ENCODE peak calls at places on chromosomes 11 and 22, in six cellular contexts. One of them, this sample, is unnamed.

GRCh38 chr11:43427971-43428370 is 69.3 kb downstream of the TTC17 start:
- DNase-seq in activated naive CD8-positive, alpha-beta T cell treated with anti-CD3 and anti-CD28 coated beads, Interleukin-2, amount 10 ng/mL, durations not matched to agents 7 days and 5 days: no peak
- DNase-seq in psoas muscle: no peak
- DNase-seq in myocyte: no peak
- DNase-seq in GM20000: no peak
- DNase-seq in A549: no peak
- DNase-seq in this sample: no peak

GRCh38 chr11:100403817-100404216 is 283.3 kb upstream of the ARHGAP42 start:
- DNase-seq in myocyte: no peak
- DNase-seq in GM20000: no peak
- DNase-seq in psoas muscle: no peak
- DNase-seq in activated naive CD8-positive, alpha-beta T cell treated with anti-CD3 and anti-CD28 coated beads, Interleukin-2, amount 10 ng/mL, durations not matched to agents 7 days and 5 days: no peak
- DNase-seq in A549: no peak
- DNase-seq in this sample: no peak

GRCh38 chr11:117511483-117511934 is 183.9 kb downstream of the CEP164 start:
- DNase-seq in psoas muscle: no peak
- DNase-seq in A549: no peak
- DNase-seq in myocyte: no peak
- DNase-seq in GM20000: no peak
- DNase-seq in activated naive CD8-positive, alpha-beta T cell treated with anti-CD3 and anti-CD28 coated beads, Interleukin-2, amount 10 ng/mL, durations not matched to agents 7 days and 5 days: no peak
- DNase-seq in this sample: no peak

GRCh38 chr11:10600570-10601248 is 32.2 kb upstream of the LYVE1 start:
- DNase-seq in psoas muscle: peak
- DNase-seq in GM20000: no peak
- DNase-seq in activated naive CD8-positive, alpha-beta T cell treated with anti-CD3 and anti-CD28 coated beads, Interleukin-2, amount 10 ng/mL, durations not matched to agents 7 days and 5 days: no peak
- DNase-seq in myocyte: peak
- DNase-seq in A549: no peak
- DNase-seq in this sample: no peak

GRCh38 chr11:97615541-97615940 is 1225.7 kb downstream of the JRKL start:
- DNase-seq in A549: no peak
- DNase-seq in myocyte: no peak
- DNase-seq in psoas muscle: no peak
- DNase-seq in GM20000: no peak
- DNase-seq in activated naive CD8-positive, alpha-beta T cell treated with anti-CD3 and anti-CD28 coated beads, Interleukin-2, amount 10 ng/mL, durations not matched to agents 7 days and 5 days: no peak
- DNase-seq in this sample: no peak

GRCh38 chr11:116774661-116775060 is 1.9 kb upstream of the BUD13 start:
- DNase-seq in activated naive CD8-positive, alpha-beta T cell treated with anti-CD3 and anti-CD28 coated beads, Interleukin-2, amount 10 ng/mL, durations not matched to agents 7 days and 5 days: no peak
- DNase-seq in psoas muscle: no peak
- DNase-seq in myocyte: no peak
- DNase-seq in A549: no peak
- DNase-seq in GM20000: no peak
- DNase-seq in this sample: no peak

GRCh38 chr11:61120865-61121831 is 18.9 kb downstream of the CD5 start:
- DNase-seq in activated naive CD8-positive, alpha-beta T cell treated with anti-CD3 and anti-CD28 coated beads, Interleukin-2, amount 10 ng/mL, durations not matched to agents 7 days and 5 days: no peak
- DNase-seq in A549: peak
- DNase-seq in psoas muscle: no peak
- DNase-seq in myocyte: peak
- DNase-seq in GM20000: no peak
- DNase-seq in this sample: no peak

GRCh38 chr22:44894782-44895181 is 115.0 kb downstream of the PHF21B start:
- DNase-seq in activated naive CD8-positive, alpha-beta T cell treated with anti-CD3 and anti-CD28 coated beads, Interleukin-2, amount 10 ng/mL, durations not matched to agents 7 days and 5 days: no peak
- DNase-seq in GM20000: no peak
- DNase-seq in A549: no peak
- DNase-seq in myocyte: no peak
- DNase-seq in psoas muscle: peak
- DNase-seq in this sample: no peak

GRCh38 chr22:20238567-20239062 is 29.5 kb downstream of the RTN4R start:
- DNase-seq in psoas muscle: peak
- DNase-seq in myocyte: peak
- DNase-seq in GM20000: peak
- DNase-seq in activated naive CD8-positive, alpha-beta T cell treated with anti-CD3 and anti-CD28 coated beads, Interleukin-2, amount 10 ng/mL, durations not matched to agents 7 days and 5 days: peak
- DNase-seq in A549: peak
- DNase-seq in this sample: peak

GRCh38 chr11:74989269-74989655 is 529 bp downstream of the NEU3 start:
- DNase-seq in activated naive CD8-positive, alpha-beta T cell treated with anti-CD3 and anti-CD28 coated beads, Interleukin-2, amount 10 ng/mL, durations not matched to agents 7 days and 5 days: no peak
- DNase-seq in myocyte: no peak
- DNase-seq in A549: peak
- DNase-seq in psoas muscle: no peak
- DNase-seq in GM20000: peak
- DNase-seq in this sample: peak

GRCh38 chr22:34294986-34295385 is 374.7 kb upstream of the LARGE1 start:
- DNase-seq in activated naive CD8-positive, alpha-beta T cell treated with anti-CD3 and anti-CD28 coated beads, Interleukin-2, amount 10 ng/mL, durations not matched to agents 7 days and 5 days: no peak
- DNase-seq in myocyte: no peak
- DNase-seq in A549: no peak
- DNase-seq in psoas muscle: no peak
- DNase-seq in GM20000: no peak
- DNase-seq in this sample: no peak

GRCh38 chr11:12216542-12217422 is 106.4 kb downstream of the MICAL2 start:
- DNase-seq in myocyte: no peak
- DNase-seq in psoas muscle: no peak
- DNase-seq in A549: no peak
- DNase-seq in activated naive CD8-positive, alpha-beta T cell treated with anti-CD3 and anti-CD28 coated beads, Interleukin-2, amount 10 ng/mL, durations not matched to agents 7 days and 5 days: no peak
- DNase-seq in GM20000: no peak
- DNase-seq in this sample: no peak

GRCh38 chr11:63670077-63670737 is 969 bp downstream of the ATL3 start:
- DNase-seq in GM20000: peak
- DNase-seq in myocyte: no peak
- DNase-seq in A549: no peak
- DNase-seq in psoas muscle: no peak
- DNase-seq in activated naive CD8-positive, alpha-beta T cell treated with anti-CD3 and anti-CD28 coated beads, Interleukin-2, amount 10 ng/mL, durations not matched to agents 7 days and 5 days: no peak
- DNase-seq in this sample: peak

GRCh38 chr11:114779189-114779588 is 100.9 kb downstream of the NXPE2 start:
- DNase-seq in psoas muscle: no peak
- DNase-seq in activated naive CD8-positive, alpha-beta T cell treated with anti-CD3 and anti-CD28 coated beads, Interleukin-2, amount 10 ng/mL, durations not matched to agents 7 days and 5 days: no peak
- DNase-seq in GM20000: no peak
- DNase-seq in A549: no peak
- DNase-seq in myocyte: no peak
- DNase-seq in this sample: no peak

GRCh38 chr11:9535189-9535781 is 38.2 kb upstream of the WEE1 start:
- DNase-seq in GM20000: peak
- DNase-seq in myocyte: peak
- DNase-seq in psoas muscle: peak
- DNase-seq in A549: peak
- DNase-seq in activated naive CD8-positive, alpha-beta T cell treated with anti-CD3 and anti-CD28 coated beads, Interleukin-2, amount 10 ng/mL, durations not matched to agents 7 days and 5 days: peak
- DNase-seq in this sample: peak

GRCh38 chr11:2693271-2693833 is 6.4 kb downstream of the KCNQ1OT1 start:
- DNase-seq in GM20000: no peak
- DNase-seq in activated naive CD8-positive, alpha-beta T cell treated with anti-CD3 and anti-CD28 coated beads, Interleukin-2, amount 10 ng/mL, durations not matched to agents 7 days and 5 days: no peak
- DNase-seq in A549: no peak
- DNase-seq in psoas muscle: peak
- DNase-seq in myocyte: no peak
- DNase-seq in this sample: no peak

This sample was measured in OCI-LY7.